ENCODE peak calls at places on chromosome 4, in five cellular contexts. A is IMR-90, N is BE2C, C is heart left ventricle, O is foreskin fibroblast. S is an unnamed sample.

GRCh38 chr4:89166971-89167475 is 55.7 kb downstream of the TIGD2 start:
- DNase-seq in A (no peak), N (no peak), C (no peak), O (no peak), S (no peak)

GRCh38 chr4:128635141-128635911 is 174.2 kb upstream of the JADE1 start:
- DNase-seq in A (peak; percentile 55), N (no peak), C (peak; percentile 86), O (no peak), S (peak; percentile 34)

GRCh38 chr4:8004066-8004465 is 64.4 kb upstream of the AFAP1 start:
- DNase-seq in A (no peak), N (no peak), C (no peak), O (no peak), S (no peak)

GRCh38 chr4:98290511-98290910 is 29.3 kb downstream of the RAP1GDS1 start:
- DNase-seq in A (peak; percentile 77), N (no peak), C (no peak), O (no peak), S (no peak)

GRCh38 chr4:153834901-153835300 is 46.0 kb upstream of the SFRP2 start:
- DNase-seq in A (no peak), N (no peak), C (no peak), O (no peak), S (no peak)

GRCh38 chr4:7808752-7809151 is 130.9 kb downstream of the AFAP1 start:
- DNase-seq in A (peak; percentile 93), N (no peak), C (no peak), O (peak; percentile 56), S (peak; percentile 92)

GRCh38 chr4:105461221-105462041 is 12.4 kb downstream of the PPA2 start:
- DNase-seq in A (no peak), N (no peak), C (no peak), O (no peak), S (peak; percentile 1)

GRCh38 chr4:41935652-41936021 is 408 bp downstream of the TMEM33 start:
- DNase-seq in A (peak; percentile 10), N (no peak), C (no peak), O (no peak), S (peak; percentile 43)

GRCh38 chr4:166501941-166502382 is 628.9 kb downstream of the TLL1 start:
- DNase-seq in A (no peak), N (peak; percentile 58), C (no peak), O (no peak), S (peak; percentile 49)

GRCh38 chr4:140018931-140019618 is 134.9 kb downstream of the MAML3 start:
- DNase-seq in A (peak; percentile 24), N (no peak), C (no peak), O (no peak), S (no peak)

GRCh38 chr4:7185487-7186030 is 6.8 kb upstream of the SORCS2 start:
- DNase-seq in A (no peak), N (peak; percentile 4), C (no peak), O (no peak), S (no peak)

GRCh38 chr4:170243662-170244288 is 154.0 kb upstream of the AADAT start:
- DNase-seq in A (no peak), N (no peak), C (no peak), O (no peak), S (peak; percentile 83)

GRCh38 chr4:158169516-158169915 is 3.3 kb downstream of the GASK1B start:
- DNase-seq in A (no peak), N (no peak), C (no peak), O (no peak), S (no peak)

GRCh38 chr4:89876548-89876947 is 18.1 kb upstream of the MMRN1 start:
- DNase-seq in A (no peak), N (no peak), C (no peak), O (no peak), S (no peak)

GRCh38 chr4:24282446-24282845 is 301.9 kb downstream of the DHX15 start:
- DNase-seq in A (no peak), N (no peak), C (no peak), O (no peak), S (no peak)

GRCh38 chr4:55173580-55173979 is 48.2 kb upstream of the KDR start:
- DNase-seq in A (peak; percentile 78), N (no peak), C (no peak), O (peak; percentile 50), S (peak; percentile 94)

GRCh38 chr4:61762722-61763627 is 562.8 kb downstream of the ADGRL3 start:
- DNase-seq in A (no peak), N (no peak), C (no peak), O (no peak), S (no peak)

GRCh38 chr4:138911903-138912713 is 103.5 kb upstream of the NOCT start:
- DNase-seq in A (no peak), N (peak; percentile 67), C (no peak), O (no peak), S (peak; percentile 45)

GRCh38 chr4:11768251-11768972 is 339.7 kb upstream of the HS3ST1 start:
- DNase-seq in A (no peak), N (no peak), C (no peak), O (no peak), S (no peak)

GRCh38 chr4:11769425-11769824 is 340.7 kb upstream of the HS3ST1 start:
- DNase-seq in A (peak; percentile 6), N (no peak), C (peak; percentile 6), O (peak; percentile 11), S (peak; percentile 16)

GRCh38 chr4:11765849-11766453 is 337.3 kb upstream of the HS3ST1 start:
- DNase-seq in A (peak; percentile 37), N (no peak), C (no peak), O (peak; percentile 11), S (peak; percentile 67)
- TF ChIP-seq CTCF in A (peak; percentile 51), N (peak; percentile 56), C (peak; percentile 74), O (peak; percentile 58), S (peak; percentile 68)

GRCh38 chr4:147056951-147057630 is 111.4 kb upstream of the TTC29 start:
- DNase-seq in A (peak; percentile 14), N (no peak), C (no peak), O (no peak), S (peak; percentile 40)
- H3K4me3 ChIP-seq in A (peak overlapping the region; percentile 48), N (no peak overlapping the region), C (no peak overlapping the region), O (peak overlapping the region; percentile 52), S (peak overlapping the region; percentile 23)

DNA sequence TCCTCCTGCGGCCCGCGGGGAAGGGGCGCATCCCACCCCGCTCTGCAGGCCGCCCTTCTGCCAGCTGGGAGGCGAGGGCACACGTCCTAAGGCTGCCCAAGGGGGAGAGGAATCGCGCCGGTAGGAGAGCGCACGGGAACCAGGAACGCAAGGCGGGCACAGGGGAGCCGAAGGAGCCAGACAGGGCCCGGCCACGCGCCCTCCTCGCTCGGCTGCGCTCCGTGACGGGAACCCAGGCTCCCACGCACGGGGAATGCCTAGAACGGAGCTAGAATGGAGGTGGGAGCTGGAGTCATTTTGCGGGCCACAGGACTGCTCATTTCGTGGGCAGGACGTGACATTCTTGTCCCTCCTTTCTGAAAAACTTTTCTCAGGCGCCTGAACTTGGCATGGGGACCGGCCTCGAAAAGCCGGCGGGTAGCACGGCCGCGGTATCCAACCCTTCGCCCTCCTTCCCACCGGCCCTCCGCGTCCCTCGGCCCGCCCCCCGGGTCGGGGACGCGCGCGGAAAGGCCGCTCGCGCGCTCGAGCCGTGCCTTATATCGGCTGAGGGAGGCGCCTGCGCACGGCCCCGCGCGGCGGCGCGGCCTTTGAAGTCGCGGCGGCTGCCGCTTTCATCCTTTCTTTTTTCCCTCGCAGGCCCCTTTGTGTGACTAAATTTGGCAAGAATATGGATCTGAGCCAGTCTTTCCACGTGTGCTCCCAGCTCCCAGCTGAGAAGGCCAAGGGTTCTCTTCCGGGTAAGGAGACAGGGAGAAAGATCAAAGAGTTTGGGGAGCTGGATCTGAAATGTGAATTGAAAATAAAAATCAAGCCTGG is 4.3 kb upstream of the LEF1 start:
- DNase-seq in A (no peak), N (peak; percentile 48), C (peak; percentile 38), O (peak; percentile 35), S (no peak)
- TF ChIP-seq CTCF in A (no peak), N (no peak), C (no peak), O (no peak), S (no peak)

GRCh38 chr4:107512549-107512948 is 207.5 kb downstream of the PAPSS1 start:
- DNase-seq in A (no peak), N (no peak), C (no peak), O (no peak), S (no peak)
- H3K4me3 ChIP-seq in A (no peak overlapping the region), N (no peak overlapping the region), C (no peak overlapping the region), O (no peak overlapping the region), S (no peak overlapping the region)

GRCh38 chr4:38671594-38671943 is 7.6 kb downstream of the KLF3 start:
- DNase-seq in A (no peak), N (no peak), C (no peak), O (no peak), S (no peak)

GRCh38 chr4:38668203-38668602 is 4.2 kb downstream of the KLF3 start:
- DNase-seq in A (no peak), N (no peak), C (no peak), O (no peak), S (no peak)

GRCh38 chr4:38669233-38669632 is 5.2 kb downstream of the KLF3 start:
- DNase-seq in A (no peak), N (no peak), C (no peak), O (no peak), S (no peak)

GRCh38 chr4:38670939-38671593 is 7.1 kb downstream of the KLF3 start:
- DNase-seq in A (no peak), N (no peak), C (no peak), O (no peak), S (no peak)

DNA sequence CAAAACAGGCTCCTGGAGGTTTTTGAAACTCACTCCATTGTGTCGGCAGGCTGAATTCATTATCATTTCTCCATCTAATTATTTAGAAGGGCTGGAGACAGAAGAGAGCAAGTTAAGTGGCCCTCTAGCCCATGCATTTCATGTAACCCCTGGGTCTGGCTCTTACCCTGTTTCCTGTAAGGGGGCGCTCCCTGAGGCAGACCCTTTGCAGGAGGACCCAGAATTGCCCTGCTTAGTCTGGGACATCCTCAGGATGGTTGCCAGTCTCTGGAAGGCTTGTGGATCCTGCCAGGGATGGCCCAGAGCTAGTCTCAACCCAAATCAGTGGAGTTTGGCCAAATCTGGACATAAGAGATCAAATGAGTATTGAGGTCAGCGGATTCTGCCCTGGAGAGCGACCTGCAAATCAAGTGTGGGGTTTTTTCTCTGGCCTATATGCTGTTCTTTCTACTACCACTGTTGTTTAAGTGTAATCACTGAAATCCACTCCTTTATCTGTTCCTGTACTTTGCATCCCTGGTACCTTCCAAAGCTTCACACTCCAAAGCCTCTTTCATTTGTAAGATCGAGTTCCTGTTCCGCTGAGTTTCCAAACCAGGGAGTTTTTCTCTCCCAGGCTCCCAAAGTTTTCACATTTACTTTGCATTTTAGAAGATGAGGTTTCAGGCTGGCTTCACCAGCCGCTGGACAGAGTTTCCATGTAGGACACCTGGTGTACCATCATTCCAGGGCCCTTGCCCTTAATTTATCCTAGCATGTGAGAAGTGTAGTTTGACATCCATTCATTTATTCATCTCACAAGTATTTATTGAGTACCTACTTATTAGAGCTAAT is 6.3 kb downstream of the KLF3 start:
- DNase-seq in A (no peak), N (no peak), C (no peak), O (no peak), S (no peak)
- TF ChIP-seq CTCF in A (no peak), N (no peak), C (no peak), O (no peak), S (no peak)

GRCh38 chr4:101191302-101192098 is 155.8 kb downstream of the PPP3CA start:
- DNase-seq in A (peak; percentile 92), N (peak; percentile 87), C (peak; percentile 86), O (peak; percentile 70), S (no peak)
- H3K4me3 ChIP-seq in A (no peak overlapping the region), N (no peak overlapping the region), C (no peak overlapping the region), O (peak overlapping the region; percentile 1), S (no peak overlapping the region)

DNA sequence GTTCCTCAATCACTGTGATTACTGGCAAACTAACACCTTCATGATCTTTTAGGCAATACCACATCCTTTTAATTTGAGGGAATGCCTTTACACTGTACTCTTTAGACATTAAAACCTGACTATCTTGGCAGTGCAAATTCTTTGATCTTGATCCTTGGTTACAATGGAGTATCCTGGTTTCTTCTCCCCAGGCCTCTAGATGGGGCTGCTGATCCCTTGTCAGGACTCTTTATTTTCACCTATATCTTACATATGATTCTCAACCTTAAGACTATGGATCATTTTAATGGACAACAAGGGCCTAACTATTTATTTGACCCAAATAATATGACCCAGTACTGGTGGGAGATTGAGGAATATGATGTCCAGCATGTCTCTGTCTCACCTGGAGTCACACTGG is 1005.5 kb upstream of the INTU start:
- DNase-seq in A (peak; percentile 38), N (peak; percentile 35), C (no peak), O (peak; percentile 24), S (peak; percentile 42)
- TF ChIP-seq CTCF in A (peak; percentile 69), N (peak; percentile 74), C (peak; percentile 11), O (peak; percentile 52), S (peak; percentile 64)